ENCODE peak calls at places on chromosomes 1 and 21, in nine cellular contexts. One of them, this sample, is unnamed.
A peak's percentile ranks its signal among the peaks of the same experiment; 100 is the strongest.

GRCh38 chr1:116228501-116228900 is 117.3 kb downstream of the MAB21L3 start:
- DNase-seq in stimulated activated CD4-positive, alpha-beta T cell treated with anti-CD3 and anti-CD28 coated beads, Interleukin-4, amount 100 ng/mL, for 24 hours: no peak
- DNase-seq in stimulated activated CD8-positive, alpha-beta memory T cell treated with anti-CD3 and anti-CD28 coated beads, Interleukin-4, amount 100 ng/mL, for 1 hour: no peak
- DNase-seq in NCI-H1092 treated with DMSO at 0.1 percent for 48 hours: no peak
- DNase-seq in adrenal gland: no peak
- DNase-seq in activated naive CD8-positive, alpha-beta T cell treated with anti-CD3 and anti-CD28 coated beads for 36 hours: no peak
- DNase-seq in fibroblast of gingiva: no peak
- DNase-seq in naive thymus-derived CD8-positive, alpha-beta T cell: no peak
- DNase-seq in activated naive CD4-positive, alpha-beta T cell: no peak
- DNase-seq in this sample: no peak

GRCh38 chr1:150877220-150877516 is 769 bp upstream of the ARNT start:
- DNase-seq in activated naive CD4-positive, alpha-beta T cell: no peak
- DNase-seq in fibroblast of gingiva: no peak
- DNase-seq in adrenal gland: no peak
- DNase-seq in naive thymus-derived CD8-positive, alpha-beta T cell: peak; percentile 13
- DNase-seq in NCI-H1092 treated with DMSO at 0.1 percent for 48 hours: no peak
- DNase-seq in stimulated activated CD4-positive, alpha-beta T cell treated with anti-CD3 and anti-CD28 coated beads, Interleukin-4, amount 100 ng/mL, for 24 hours: no peak
- DNase-seq in stimulated activated CD8-positive, alpha-beta memory T cell treated with anti-CD3 and anti-CD28 coated beads, Interleukin-4, amount 100 ng/mL, for 1 hour: no peak
- DNase-seq in activated naive CD8-positive, alpha-beta T cell treated with anti-CD3 and anti-CD28 coated beads for 36 hours: no peak
- DNase-seq in this sample: peak; percentile 35

GRCh38 chr1:243980471-243980870 is 70.6 kb upstream of the ZBTB18 start:
- DNase-seq in fibroblast of gingiva: no peak
- DNase-seq in NCI-H1092 treated with DMSO at 0.1 percent for 48 hours: no peak
- DNase-seq in stimulated activated CD8-positive, alpha-beta memory T cell treated with anti-CD3 and anti-CD28 coated beads, Interleukin-4, amount 100 ng/mL, for 1 hour: no peak
- DNase-seq in adrenal gland: no peak
- DNase-seq in activated naive CD4-positive, alpha-beta T cell: no peak
- DNase-seq in stimulated activated CD4-positive, alpha-beta T cell treated with anti-CD3 and anti-CD28 coated beads, Interleukin-4, amount 100 ng/mL, for 24 hours: no peak
- DNase-seq in activated naive CD8-positive, alpha-beta T cell treated with anti-CD3 and anti-CD28 coated beads for 36 hours: no peak
- DNase-seq in naive thymus-derived CD8-positive, alpha-beta T cell: no peak
- DNase-seq in this sample: no peak

GRCh38 chr21:36966066-36966845 is at the start of gene HLCS:
- DNase-seq in adrenal gland: peak; percentile 74
- DNase-seq in stimulated activated CD4-positive, alpha-beta T cell treated with anti-CD3 and anti-CD28 coated beads, Interleukin-4, amount 100 ng/mL, for 24 hours: peak; percentile 61
- DNase-seq in fibroblast of gingiva: peak; percentile 71
- DNase-seq in activated naive CD4-positive, alpha-beta T cell: peak; percentile 38
- DNase-seq in naive thymus-derived CD8-positive, alpha-beta T cell: peak; percentile 72
- DNase-seq in stimulated activated CD8-positive, alpha-beta memory T cell treated with anti-CD3 and anti-CD28 coated beads, Interleukin-4, amount 100 ng/mL, for 1 hour: peak; percentile 28
- DNase-seq in NCI-H1092 treated with DMSO at 0.1 percent for 48 hours: peak; percentile 47
- DNase-seq in activated naive CD8-positive, alpha-beta T cell treated with anti-CD3 and anti-CD28 coated beads for 36 hours: peak; percentile 81
- DNase-seq in this sample: peak; percentile 49

GRCh38 chr1:85584264-85584781 is 3.8 kb downstream of the CCN1 start:
- DNase-seq in adrenal gland: no peak
- DNase-seq in activated naive CD4-positive, alpha-beta T cell: no peak
- DNase-seq in stimulated activated CD4-positive, alpha-beta T cell treated with anti-CD3 and anti-CD28 coated beads, Interleukin-4, amount 100 ng/mL, for 24 hours: no peak
- DNase-seq in stimulated activated CD8-positive, alpha-beta memory T cell treated with anti-CD3 and anti-CD28 coated beads, Interleukin-4, amount 100 ng/mL, for 1 hour: no peak
- DNase-seq in activated naive CD8-positive, alpha-beta T cell treated with anti-CD3 and anti-CD28 coated beads for 36 hours: no peak
- DNase-seq in naive thymus-derived CD8-positive, alpha-beta T cell: no peak
- DNase-seq in NCI-H1092 treated with DMSO at 0.1 percent for 48 hours: no peak
- DNase-seq in fibroblast of gingiva: peak; percentile 91
- DNase-seq in this sample: no peak

GRCh38 chr21:42044871-42045495 is 26.1 kb upstream of the UMODL1 start:
- DNase-seq in NCI-H1092 treated with DMSO at 0.1 percent for 48 hours: no peak
- DNase-seq in activated naive CD8-positive, alpha-beta T cell treated with anti-CD3 and anti-CD28 coated beads for 36 hours: no peak
- DNase-seq in stimulated activated CD4-positive, alpha-beta T cell treated with anti-CD3 and anti-CD28 coated beads, Interleukin-4, amount 100 ng/mL, for 24 hours: no peak
- DNase-seq in naive thymus-derived CD8-positive, alpha-beta T cell: no peak
- DNase-seq in stimulated activated CD8-positive, alpha-beta memory T cell treated with anti-CD3 and anti-CD28 coated beads, Interleukin-4, amount 100 ng/mL, for 1 hour: no peak
- DNase-seq in fibroblast of gingiva: no peak
- DNase-seq in adrenal gland: no peak
- DNase-seq in activated naive CD4-positive, alpha-beta T cell: no peak
- DNase-seq in this sample: no peak

GRCh38 chr1:153643100-153643499 is 9.2 kb downstream of the CHTOP start:
- DNase-seq in activated naive CD4-positive, alpha-beta T cell: no peak
- DNase-seq in adrenal gland: no peak
- DNase-seq in stimulated activated CD4-positive, alpha-beta T cell treated with anti-CD3 and anti-CD28 coated beads, Interleukin-4, amount 100 ng/mL, for 24 hours: no peak
- DNase-seq in activated naive CD8-positive, alpha-beta T cell treated with anti-CD3 and anti-CD28 coated beads for 36 hours: no peak
- DNase-seq in naive thymus-derived CD8-positive, alpha-beta T cell: no peak
- DNase-seq in NCI-H1092 treated with DMSO at 0.1 percent for 48 hours: no peak
- DNase-seq in stimulated activated CD8-positive, alpha-beta memory T cell treated with anti-CD3 and anti-CD28 coated beads, Interleukin-4, amount 100 ng/mL, for 1 hour: no peak
- DNase-seq in fibroblast of gingiva: no peak
- DNase-seq in this sample: no peak

GRCh38 chr1:225431081-225431863 is 3.4 kb upstream of the LBR start:
- DNase-seq in stimulated activated CD8-positive, alpha-beta memory T cell treated with anti-CD3 and anti-CD28 coated beads, Interleukin-4, amount 100 ng/mL, for 1 hour: no peak
- DNase-seq in activated naive CD4-positive, alpha-beta T cell: no peak
- DNase-seq in adrenal gland: no peak
- DNase-seq in fibroblast of gingiva: no peak
- DNase-seq in stimulated activated CD4-positive, alpha-beta T cell treated with anti-CD3 and anti-CD28 coated beads, Interleukin-4, amount 100 ng/mL, for 24 hours: no peak
- DNase-seq in NCI-H1092 treated with DMSO at 0.1 percent for 48 hours: no peak
- DNase-seq in activated naive CD8-positive, alpha-beta T cell treated with anti-CD3 and anti-CD28 coated beads for 36 hours: no peak
- DNase-seq in naive thymus-derived CD8-positive, alpha-beta T cell: no peak
- DNase-seq in this sample: no peak

GRCh38 chr1:110630770-110631663 is 24.9 kb upstream of the KCNA2 start:
- DNase-seq in fibroblast of gingiva: peak; percentile 31
- DNase-seq in NCI-H1092 treated with DMSO at 0.1 percent for 48 hours: peak; percentile 68
- DNase-seq in stimulated activated CD8-positive, alpha-beta memory T cell treated with anti-CD3 and anti-CD28 coated beads, Interleukin-4, amount 100 ng/mL, for 1 hour: peak; percentile 60
- DNase-seq in stimulated activated CD4-positive, alpha-beta T cell treated with anti-CD3 and anti-CD28 coated beads, Interleukin-4, amount 100 ng/mL, for 24 hours: peak; percentile 89
- DNase-seq in activated naive CD4-positive, alpha-beta T cell: peak; percentile 46
- DNase-seq in activated naive CD8-positive, alpha-beta T cell treated with anti-CD3 and anti-CD28 coated beads for 36 hours: peak; percentile 86
- DNase-seq in naive thymus-derived CD8-positive, alpha-beta T cell: peak; percentile 76
- DNase-seq in adrenal gland: peak; percentile 74
- DNase-seq in this sample: peak; percentile 50

GRCh38 chr1:56617141-56617540 is 28.0 kb upstream of the PRKAA2 start:
- DNase-seq in stimulated activated CD4-positive, alpha-beta T cell treated with anti-CD3 and anti-CD28 coated beads, Interleukin-4, amount 100 ng/mL, for 24 hours: no peak
- DNase-seq in naive thymus-derived CD8-positive, alpha-beta T cell: no peak
- DNase-seq in NCI-H1092 treated with DMSO at 0.1 percent for 48 hours: no peak
- DNase-seq in activated naive CD4-positive, alpha-beta T cell: no peak
- DNase-seq in activated naive CD8-positive, alpha-beta T cell treated with anti-CD3 and anti-CD28 coated beads for 36 hours: no peak
- DNase-seq in stimulated activated CD8-positive, alpha-beta memory T cell treated with anti-CD3 and anti-CD28 coated beads, Interleukin-4, amount 100 ng/mL, for 1 hour: no peak
- DNase-seq in fibroblast of gingiva: no peak
- DNase-seq in adrenal gland: no peak
- DNase-seq in this sample: no peak

GRCh38 chr21:33362044-33362555 is 37.3 kb downstream of the IFNAR1 start:
- DNase-seq in stimulated activated CD8-positive, alpha-beta memory T cell treated with anti-CD3 and anti-CD28 coated beads, Interleukin-4, amount 100 ng/mL, for 1 hour: no peak
- DNase-seq in adrenal gland: no peak
- DNase-seq in fibroblast of gingiva: no peak
- DNase-seq in stimulated activated CD4-positive, alpha-beta T cell treated with anti-CD3 and anti-CD28 coated beads, Interleukin-4, amount 100 ng/mL, for 24 hours: peak; percentile 55
- DNase-seq in NCI-H1092 treated with DMSO at 0.1 percent for 48 hours: peak; percentile 50
- DNase-seq in activated naive CD4-positive, alpha-beta T cell: no peak
- DNase-seq in activated naive CD8-positive, alpha-beta T cell treated with anti-CD3 and anti-CD28 coated beads for 36 hours: peak; percentile 53
- DNase-seq in naive thymus-derived CD8-positive, alpha-beta T cell: peak; percentile 50
- DNase-seq in this sample: peak; percentile 51

GRCh38 chr1:212228076-212228475 is 57.1 kb upstream of the PPP2R5A start:
- DNase-seq in naive thymus-derived CD8-positive, alpha-beta T cell: no peak
- DNase-seq in activated naive CD8-positive, alpha-beta T cell treated with anti-CD3 and anti-CD28 coated beads for 36 hours: no peak
- DNase-seq in NCI-H1092 treated with DMSO at 0.1 percent for 48 hours: no peak
- DNase-seq in stimulated activated CD8-positive, alpha-beta memory T cell treated with anti-CD3 and anti-CD28 coated beads, Interleukin-4, amount 100 ng/mL, for 1 hour: no peak
- DNase-seq in stimulated activated CD4-positive, alpha-beta T cell treated with anti-CD3 and anti-CD28 coated beads, Interleukin-4, amount 100 ng/mL, for 24 hours: no peak
- DNase-seq in activated naive CD4-positive, alpha-beta T cell: no peak
- DNase-seq in fibroblast of gingiva: no peak
- DNase-seq in adrenal gland: no peak
- DNase-seq in this sample: no peak

GRCh38 chr1:159958721-159959380 is 4.8 kb upstream of the SLAMF9 start:
- DNase-seq in fibroblast of gingiva: no peak
- DNase-seq in stimulated activated CD8-positive, alpha-beta memory T cell treated with anti-CD3 and anti-CD28 coated beads, Interleukin-4, amount 100 ng/mL, for 1 hour: no peak
- DNase-seq in adrenal gland: no peak
- DNase-seq in activated naive CD4-positive, alpha-beta T cell: no peak
- DNase-seq in activated naive CD8-positive, alpha-beta T cell treated with anti-CD3 and anti-CD28 coated beads for 36 hours: no peak
- DNase-seq in NCI-H1092 treated with DMSO at 0.1 percent for 48 hours: no peak
- DNase-seq in stimulated activated CD4-positive, alpha-beta T cell treated with anti-CD3 and anti-CD28 coated beads, Interleukin-4, amount 100 ng/mL, for 24 hours: no peak
- DNase-seq in naive thymus-derived CD8-positive, alpha-beta T cell: no peak
- DNase-seq in this sample: no peak

GRCh38 chr1:223556414-223557124 is 108.9 kb downstream of the CAPN8 start:
- DNase-seq in activated naive CD8-positive, alpha-beta T cell treated with anti-CD3 and anti-CD28 coated beads for 36 hours: peak; percentile 38
- DNase-seq in NCI-H1092 treated with DMSO at 0.1 percent for 48 hours: peak; percentile 59
- DNase-seq in naive thymus-derived CD8-positive, alpha-beta T cell: no peak
- DNase-seq in stimulated activated CD8-positive, alpha-beta memory T cell treated with anti-CD3 and anti-CD28 coated beads, Interleukin-4, amount 100 ng/mL, for 1 hour: no peak
- DNase-seq in activated naive CD4-positive, alpha-beta T cell: no peak
- DNase-seq in adrenal gland: peak; percentile 57
- DNase-seq in stimulated activated CD4-positive, alpha-beta T cell treated with anti-CD3 and anti-CD28 coated beads, Interleukin-4, amount 100 ng/mL, for 24 hours: peak; percentile 18
- DNase-seq in fibroblast of gingiva: no peak
- DNase-seq in this sample: no peak

GRCh38 chr1:16076871-16077250 is 3.4 kb upstream of the FAM131C start:
- DNase-seq in activated naive CD8-positive, alpha-beta T cell treated with anti-CD3 and anti-CD28 coated beads for 36 hours: no peak
- DNase-seq in fibroblast of gingiva: peak; percentile 60
- DNase-seq in NCI-H1092 treated with DMSO at 0.1 percent for 48 hours: no peak
- DNase-seq in activated naive CD4-positive, alpha-beta T cell: no peak
- DNase-seq in naive thymus-derived CD8-positive, alpha-beta T cell: no peak
- DNase-seq in stimulated activated CD8-positive, alpha-beta memory T cell treated with anti-CD3 and anti-CD28 coated beads, Interleukin-4, amount 100 ng/mL, for 1 hour: no peak
- DNase-seq in adrenal gland: peak; percentile 93
- DNase-seq in stimulated activated CD4-positive, alpha-beta T cell treated with anti-CD3 and anti-CD28 coated beads, Interleukin-4, amount 100 ng/mL, for 24 hours: no peak
- DNase-seq in this sample: peak; percentile 51

GRCh38 chr1:29084196-29084521 is 39.5 kb downstream of the TMEM200B start:
- DNase-seq in activated naive CD8-positive, alpha-beta T cell treated with anti-CD3 and anti-CD28 coated beads for 36 hours: no peak
- DNase-seq in NCI-H1092 treated with DMSO at 0.1 percent for 48 hours: no peak
- DNase-seq in fibroblast of gingiva: no peak
- DNase-seq in stimulated activated CD8-positive, alpha-beta memory T cell treated with anti-CD3 and anti-CD28 coated beads, Interleukin-4, amount 100 ng/mL, for 1 hour: no peak
- DNase-seq in naive thymus-derived CD8-positive, alpha-beta T cell: no peak
- DNase-seq in activated naive CD4-positive, alpha-beta T cell: no peak
- DNase-seq in stimulated activated CD4-positive, alpha-beta T cell treated with anti-CD3 and anti-CD28 coated beads, Interleukin-4, amount 100 ng/mL, for 24 hours: no peak
- DNase-seq in adrenal gland: no peak
- DNase-seq in this sample: no peak

GRCh38 chr1:235710665-235711064 is 61.1 kb upstream of the GNG4 start:
- DNase-seq in NCI-H1092 treated with DMSO at 0.1 percent for 48 hours: no peak
- DNase-seq in activated naive CD4-positive, alpha-beta T cell: no peak
- DNase-seq in fibroblast of gingiva: no peak
- DNase-seq in activated naive CD8-positive, alpha-beta T cell treated with anti-CD3 and anti-CD28 coated beads for 36 hours: no peak
- DNase-seq in stimulated activated CD4-positive, alpha-beta T cell treated with anti-CD3 and anti-CD28 coated beads, Interleukin-4, amount 100 ng/mL, for 24 hours: no peak
- DNase-seq in naive thymus-derived CD8-positive, alpha-beta T cell: no peak
- DNase-seq in stimulated activated CD8-positive, alpha-beta memory T cell treated with anti-CD3 and anti-CD28 coated beads, Interleukin-4, amount 100 ng/mL, for 1 hour: no peak
- DNase-seq in adrenal gland: no peak
- DNase-seq in this sample: no peak

GRCh38 chr21:31173881-31174555 is 135.7 kb upstream of the KRTAP19-8 start:
- DNase-seq in naive thymus-derived CD8-positive, alpha-beta T cell: no peak
- DNase-seq in activated naive CD4-positive, alpha-beta T cell: no peak
- DNase-seq in activated naive CD8-positive, alpha-beta T cell treated with anti-CD3 and anti-CD28 coated beads for 36 hours: no peak
- DNase-seq in fibroblast of gingiva: no peak
- DNase-seq in stimulated activated CD4-positive, alpha-beta T cell treated with anti-CD3 and anti-CD28 coated beads, Interleukin-4, amount 100 ng/mL, for 24 hours: peak; percentile 65
- DNase-seq in adrenal gland: peak; percentile 47
- DNase-seq in stimulated activated CD8-positive, alpha-beta memory T cell treated with anti-CD3 and anti-CD28 coated beads, Interleukin-4, amount 100 ng/mL, for 1 hour: no peak
- DNase-seq in NCI-H1092 treated with DMSO at 0.1 percent for 48 hours: no peak
- DNase-seq in this sample: peak; percentile 92

GRCh38 chr1:147773215-147773715 is 12.9 kb upstream of the GJA5 start:
- DNase-seq in stimulated activated CD8-positive, alpha-beta memory T cell treated with anti-CD3 and anti-CD28 coated beads, Interleukin-4, amount 100 ng/mL, for 1 hour: no peak
- DNase-seq in activated naive CD4-positive, alpha-beta T cell: no peak
- DNase-seq in NCI-H1092 treated with DMSO at 0.1 percent for 48 hours: no peak
- DNase-seq in activated naive CD8-positive, alpha-beta T cell treated with anti-CD3 and anti-CD28 coated beads for 36 hours: no peak
- DNase-seq in adrenal gland: no peak
- DNase-seq in naive thymus-derived CD8-positive, alpha-beta T cell: no peak
- DNase-seq in stimulated activated CD4-positive, alpha-beta T cell treated with anti-CD3 and anti-CD28 coated beads, Interleukin-4, amount 100 ng/mL, for 24 hours: no peak
- DNase-seq in fibroblast of gingiva: no peak
- DNase-seq in this sample: no peak

GRCh38 chr1:44810101-44810761 is 1.9 kb downstream of the BTBD19 start:
- DNase-seq in activated naive CD8-positive, alpha-beta T cell treated with anti-CD3 and anti-CD28 coated beads for 36 hours: no peak
- DNase-seq in adrenal gland: peak; percentile 74
- DNase-seq in stimulated activated CD8-positive, alpha-beta memory T cell treated with anti-CD3 and anti-CD28 coated beads, Interleukin-4, amount 100 ng/mL, for 1 hour: no peak
- DNase-seq in fibroblast of gingiva: peak; percentile 95
- DNase-seq in stimulated activated CD4-positive, alpha-beta T cell treated with anti-CD3 and anti-CD28 coated beads, Interleukin-4, amount 100 ng/mL, for 24 hours: peak; percentile 54
- DNase-seq in NCI-H1092 treated with DMSO at 0.1 percent for 48 hours: no peak
- DNase-seq in activated naive CD4-positive, alpha-beta T cell: no peak
- DNase-seq in naive thymus-derived CD8-positive, alpha-beta T cell: no peak
- DNase-seq in this sample: no peak

GRCh38 chr1:233600488-233600887 is 13.4 kb upstream of the KCNK1 start:
- DNase-seq in activated naive CD8-positive, alpha-beta T cell treated with anti-CD3 and anti-CD28 coated beads for 36 hours: no peak
- DNase-seq in activated naive CD4-positive, alpha-beta T cell: no peak
- DNase-seq in NCI-H1092 treated with DMSO at 0.1 percent for 48 hours: no peak
- DNase-seq in stimulated activated CD4-positive, alpha-beta T cell treated with anti-CD3 and anti-CD28 coated beads, Interleukin-4, amount 100 ng/mL, for 24 hours: no peak
- DNase-seq in adrenal gland: no peak
- DNase-seq in stimulated activated CD8-positive, alpha-beta memory T cell treated with anti-CD3 and anti-CD28 coated beads, Interleukin-4, amount 100 ng/mL, for 1 hour: no peak
- DNase-seq in fibroblast of gingiva: no peak
- DNase-seq in naive thymus-derived CD8-positive, alpha-beta T cell: no peak
- DNase-seq in this sample: no peak

GRCh38 chr1:183228650-183229220 is 42.7 kb downstream of the LAMC2 start:
- DNase-seq in activated naive CD4-positive, alpha-beta T cell: no peak
- DNase-seq in stimulated activated CD8-positive, alpha-beta memory T cell treated with anti-CD3 and anti-CD28 coated beads, Interleukin-4, amount 100 ng/mL, for 1 hour: no peak
- DNase-seq in NCI-H1092 treated with DMSO at 0.1 percent for 48 hours: no peak
- DNase-seq in fibroblast of gingiva: no peak
- DNase-seq in stimulated activated CD4-positive, alpha-beta T cell treated with anti-CD3 and anti-CD28 coated beads, Interleukin-4, amount 100 ng/mL, for 24 hours: no peak
- DNase-seq in activated naive CD8-positive, alpha-beta T cell treated with anti-CD3 and anti-CD28 coated beads for 36 hours: no peak
- DNase-seq in adrenal gland: no peak
- DNase-seq in naive thymus-derived CD8-positive, alpha-beta T cell: no peak
- DNase-seq in this sample: no peak

GRCh38 chr1:24727490-24728214 is 17.6 kb upstream of the CLIC4 start:
- DNase-seq in activated naive CD4-positive, alpha-beta T cell: no peak
- DNase-seq in naive thymus-derived CD8-positive, alpha-beta T cell: no peak
- DNase-seq in fibroblast of gingiva: peak; percentile 86
- DNase-seq in stimulated activated CD8-positive, alpha-beta memory T cell treated with anti-CD3 and anti-CD28 coated beads, Interleukin-4, amount 100 ng/mL, for 1 hour: no peak
- DNase-seq in adrenal gland: peak; percentile 41
- DNase-seq in activated naive CD8-positive, alpha-beta T cell treated with anti-CD3 and anti-CD28 coated beads for 36 hours: peak; percentile 38
- DNase-seq in stimulated activated CD4-positive, alpha-beta T cell treated with anti-CD3 and anti-CD28 coated beads, Interleukin-4, amount 100 ng/mL, for 24 hours: no peak
- DNase-seq in NCI-H1092 treated with DMSO at 0.1 percent for 48 hours: no peak
- DNase-seq in this sample: no peak

GRCh38 chr1:54173681-54174080 is 20.9 kb upstream of the CDCP2 start:
- DNase-seq in stimulated activated CD4-positive, alpha-beta T cell treated with anti-CD3 and anti-CD28 coated beads, Interleukin-4, amount 100 ng/mL, for 24 hours: no peak
- DNase-seq in stimulated activated CD8-positive, alpha-beta memory T cell treated with anti-CD3 and anti-CD28 coated beads, Interleukin-4, amount 100 ng/mL, for 1 hour: no peak
- DNase-seq in fibroblast of gingiva: no peak
- DNase-seq in adrenal gland: peak; percentile 40
- DNase-seq in activated naive CD4-positive, alpha-beta T cell: no peak
- DNase-seq in NCI-H1092 treated with DMSO at 0.1 percent for 48 hours: no peak
- DNase-seq in activated naive CD8-positive, alpha-beta T cell treated with anti-CD3 and anti-CD28 coated beads for 36 hours: no peak
- DNase-seq in naive thymus-derived CD8-positive, alpha-beta T cell: no peak
- DNase-seq in this sample: no peak

GRCh38 chr1:91900538-91900937 is 14.6 kb upstream of the TGFBR3 start:
- DNase-seq in naive thymus-derived CD8-positive, alpha-beta T cell: no peak
- DNase-seq in adrenal gland: no peak
- DNase-seq in NCI-H1092 treated with DMSO at 0.1 percent for 48 hours: no peak
- DNase-seq in fibroblast of gingiva: peak; percentile 94
- DNase-seq in activated naive CD4-positive, alpha-beta T cell: no peak
- DNase-seq in activated naive CD8-positive, alpha-beta T cell treated with anti-CD3 and anti-CD28 coated beads for 36 hours: no peak
- DNase-seq in stimulated activated CD8-positive, alpha-beta memory T cell treated with anti-CD3 and anti-CD28 coated beads, Interleukin-4, amount 100 ng/mL, for 1 hour: no peak
- DNase-seq in stimulated activated CD4-positive, alpha-beta T cell treated with anti-CD3 and anti-CD28 coated beads, Interleukin-4, amount 100 ng/mL, for 24 hours: no peak
- DNase-seq in this sample: no peak